ENCODE peak calls at places on chromosomes 2 and 18, in six cellular contexts. One of them, this sample, is unnamed. For H3K36me3, the result is how much of the 10 kb centered on the place peaks cover.

GRCh38 chr2:10258326-10258725 is 44.4 kb upstream of the HPCAL1 start:
- DNase-seq in CD8-positive, alpha-beta T cell: no peak
- DNase-seq in transverse colon: no peak
- DNase-seq in vagina: no peak
- DNase-seq in PC-9: no peak
- DNase-seq in neural progenitor cell: no peak
- DNase-seq in this sample: no peak

GRCh38 chr18:32840962-32841361 is 68.1 kb upstream of the KLHL14 start:
- DNase-seq in CD8-positive, alpha-beta T cell: no peak
- DNase-seq in transverse colon: no peak
- DNase-seq in vagina: no peak
- DNase-seq in PC-9: no peak
- DNase-seq in neural progenitor cell: no peak
- DNase-seq in this sample: no peak

GRCh38 chr2:97662895-97663625 is 784 bp downstream of the ACTR1B start:
- DNase-seq in CD8-positive, alpha-beta T cell: peak
- DNase-seq in transverse colon: peak
- DNase-seq in vagina: no peak
- DNase-seq in PC-9: peak
- DNase-seq in neural progenitor cell: peak
- DNase-seq in this sample: peak

GRCh38 chr2:170770304-170771048 is at the start of gene ERICH2:
- DNase-seq in CD8-positive, alpha-beta T cell: peak
- DNase-seq in transverse colon: peak
- DNase-seq in vagina: peak
- DNase-seq in PC-9: peak
- DNase-seq in neural progenitor cell: peak
- DNase-seq in this sample: peak

GRCh38 chr2:18723219-18723618 is 133.8 kb upstream of the NT5C1B start:
- DNase-seq in CD8-positive, alpha-beta T cell: no peak
- DNase-seq in transverse colon: no peak
- DNase-seq in vagina: no peak
- DNase-seq in PC-9: no peak
- DNase-seq in neural progenitor cell: no peak
- DNase-seq in this sample: no peak

GRCh38 chr2:141329949-141330348 is 800.9 kb downstream of the LRP1B start:
- DNase-seq in CD8-positive, alpha-beta T cell: no peak
- DNase-seq in transverse colon: no peak
- DNase-seq in vagina: no peak
- DNase-seq in PC-9: no peak
- DNase-seq in neural progenitor cell: no peak
- DNase-seq in this sample: no peak

GRCh38 chr2:46510596-46511177 is 31.3 kb downstream of the TMEM247 start:
- DNase-seq in CD8-positive, alpha-beta T cell: no peak
- DNase-seq in transverse colon: no peak
- DNase-seq in vagina: peak
- DNase-seq in PC-9: no peak
- DNase-seq in neural progenitor cell: no peak
- DNase-seq in this sample: no peak

GRCh38 chr2:184304006-184304405 is 294.3 kb upstream of the ZNF804A start:
- DNase-seq in CD8-positive, alpha-beta T cell: no peak
- DNase-seq in transverse colon: no peak
- DNase-seq in vagina: no peak
- DNase-seq in PC-9: no peak
- DNase-seq in neural progenitor cell: no peak
- DNase-seq in this sample: no peak

GRCh38 chr2:71923887-71924533 is 223.7 kb downstream of the CYP26B1 start:
- DNase-seq in CD8-positive, alpha-beta T cell: no peak
- DNase-seq in transverse colon: peak
- DNase-seq in vagina: peak
- DNase-seq in PC-9: peak
- DNase-seq in neural progenitor cell: peak
- DNase-seq in this sample: no peak

GRCh38 chr2:59025157-59025757 is 784.1 kb upstream of the FANCL start:
- DNase-seq in CD8-positive, alpha-beta T cell: no peak
- DNase-seq in transverse colon: peak
- DNase-seq in vagina: no peak
- DNase-seq in PC-9: no peak
- DNase-seq in neural progenitor cell: peak
- DNase-seq in this sample: peak

GRCh38 chr2:197264332-197264731 is 46.2 kb downstream of the ANKRD44 start:
- DNase-seq in CD8-positive, alpha-beta T cell: no peak
- DNase-seq in transverse colon: no peak
- DNase-seq in vagina: no peak
- DNase-seq in PC-9: no peak
- DNase-seq in neural progenitor cell: no peak
- DNase-seq in this sample: no peak

GRCh38 chr18:77271720-77272481 is 22.3 kb downstream of the GALR1 start:
- DNase-seq in CD8-positive, alpha-beta T cell: no peak
- DNase-seq in transverse colon: no peak
- DNase-seq in vagina: no peak
- DNase-seq in PC-9: no peak
- DNase-seq in neural progenitor cell: no peak
- DNase-seq in this sample: no peak

GRCh38 chr18:24195296-24196053 is 56.6 kb downstream of the CABYR start:
- DNase-seq in CD8-positive, alpha-beta T cell: no peak
- DNase-seq in transverse colon: no peak
- DNase-seq in vagina: no peak
- DNase-seq in PC-9: no peak
- DNase-seq in neural progenitor cell: no peak
- DNase-seq in this sample: no peak

GRCh38 chr2:96702098-96702785 is 37.6 kb downstream of the LMAN2L start:
- DNase-seq in CD8-positive, alpha-beta T cell: no peak
- DNase-seq in transverse colon: no peak
- DNase-seq in vagina: no peak
- DNase-seq in PC-9: no peak
- DNase-seq in neural progenitor cell: no peak
- DNase-seq in this sample: no peak

GRCh38 chr2:70520825-70521224 is 32.8 kb downstream of the TGFA start:
- DNase-seq in CD8-positive, alpha-beta T cell: no peak
- DNase-seq in transverse colon: no peak
- DNase-seq in vagina: peak
- DNase-seq in PC-9: peak
- DNase-seq in neural progenitor cell: no peak
- DNase-seq in this sample: no peak

GRCh38 chr2:174893018-174893417 is 112.2 kb downstream of the CHN1 start:
- DNase-seq in CD8-positive, alpha-beta T cell: no peak
- DNase-seq in transverse colon: no peak
- DNase-seq in vagina: no peak
- DNase-seq in PC-9: no peak
- DNase-seq in neural progenitor cell: no peak
- DNase-seq in this sample: no peak

GRCh38 chr2:174888136-174888535 is 117.0 kb downstream of the CHN1 start:
- DNase-seq in CD8-positive, alpha-beta T cell: no peak
- DNase-seq in transverse colon: no peak
- DNase-seq in vagina: no peak
- DNase-seq in PC-9: no peak
- DNase-seq in neural progenitor cell: no peak
- DNase-seq in this sample: no peak

GRCh38 chr2:174892546-174892945 is 112.6 kb downstream of the CHN1 start:
- DNase-seq in CD8-positive, alpha-beta T cell: no peak
- DNase-seq in transverse colon: no peak
- DNase-seq in vagina: no peak
- DNase-seq in PC-9: no peak
- DNase-seq in neural progenitor cell: no peak
- DNase-seq in this sample: no peak

GRCh38 chr2:174888646-174889271 is 116.4 kb downstream of the CHN1 start:
- DNase-seq in CD8-positive, alpha-beta T cell: no peak
- DNase-seq in transverse colon: no peak
- DNase-seq in vagina: no peak
- DNase-seq in PC-9: no peak
- DNase-seq in neural progenitor cell: no peak
- DNase-seq in this sample: no peak
- TF ChIP-seq CTCF in CD8-positive, alpha-beta T cell: no peak
- TF ChIP-seq CTCF in transverse colon: no peak
- TF ChIP-seq CTCF in vagina: no peak
- TF ChIP-seq CTCF in PC-9: no peak
- TF ChIP-seq CTCF in neural progenitor cell: no peak
- TF ChIP-seq CTCF in this sample: no peak

GRCh38 chr2:28906376-28906775 is 11.9 kb downstream of the WDR43 start:
- DNase-seq in CD8-positive, alpha-beta T cell: no peak
- DNase-seq in transverse colon: no peak
- DNase-seq in vagina: no peak
- DNase-seq in PC-9: no peak
- DNase-seq in neural progenitor cell: no peak
- DNase-seq in this sample: no peak
- H3K36me3 ChIP-seq in CD8-positive, alpha-beta T cell: under half
- H3K36me3 ChIP-seq in transverse colon: under half
- H3K36me3 ChIP-seq in vagina: half or more
- H3K36me3 ChIP-seq in PC-9: half or more
- H3K36me3 ChIP-seq in neural progenitor cell: under half
- H3K36me3 ChIP-seq in this sample: under half

GRCh38 chr18:37381554-37381953 is 184.0 kb downstream of the CELF4 start:
- DNase-seq in CD8-positive, alpha-beta T cell: no peak
- DNase-seq in transverse colon: no peak
- DNase-seq in vagina: no peak
- DNase-seq in PC-9: no peak
- DNase-seq in neural progenitor cell: no peak
- DNase-seq in this sample: no peak
- TF ChIP-seq CTCF in CD8-positive, alpha-beta T cell: no peak
- TF ChIP-seq CTCF in transverse colon: no peak
- TF ChIP-seq CTCF in vagina: no peak
- TF ChIP-seq CTCF in PC-9: no peak
- TF ChIP-seq CTCF in neural progenitor cell: peak
- TF ChIP-seq CTCF in this sample: no peak

GRCh38 chr2:38862481-38862880 is 13.3 kb downstream of the DHX57 start:
- DNase-seq in CD8-positive, alpha-beta T cell: no peak
- DNase-seq in transverse colon: no peak
- DNase-seq in vagina: no peak
- DNase-seq in PC-9: no peak
- DNase-seq in neural progenitor cell: no peak
- DNase-seq in this sample: no peak
- H3K36me3 ChIP-seq in CD8-positive, alpha-beta T cell: under half
- H3K36me3 ChIP-seq in transverse colon: under half
- H3K36me3 ChIP-seq in vagina: under half
- H3K36me3 ChIP-seq in PC-9: under half
- H3K36me3 ChIP-seq in neural progenitor cell: under half
- H3K36me3 ChIP-seq in this sample: under half